ENCODE peak calls at places on chromosomes 16 and 17, in eight cellular contexts. R is stimulated activated CD4-positive, alpha-beta T cell treated with anti-CD3 and anti-CD28 coated beads, Interleukin-12 subunit alpha, Interleukin-12 subunit beta, amount 100 ng/mL, for 24 hours; J is CD8-positive, alpha-beta T cell; H is stimulated activated CD8-positive, alpha-beta memory T cell treated with anti-CD3 and anti-CD28 coated beads, Interleukin-4, amount 100 ng/mL, for 1 hour; U is cardiac fibroblast; Y is HT1080; N is psoas muscle; W is thoracic aorta. A is an unnamed sample.

GRCh38 chr17:28335959-28336871 is 654 bp downstream of the TNFAIP1 start:
- DNase-seq in N (peak), J (no peak), Y (peak), R (no peak), W (no peak), H (no peak), U (peak), A (peak)

GRCh38 chr17:82614095-82614631 is 34.1 kb downstream of the WDR45B start:
- DNase-seq in N (no peak), H (no peak), J (no peak), W (no peak), Y (no peak), U (no peak), R (no peak), A (no peak)

GRCh38 chr16:31072540-31073072 is 1.4 kb downstream of the ZNF668 start:
- DNase-seq in N (no peak), J (no peak), R (no peak), H (no peak), W (no peak), U (peak), Y (peak), A (peak)

GRCh38 chr16:9039208-9039607 is 52.2 kb upstream of the HAPSTR1 start:
- DNase-seq in H (no peak), Y (no peak), J (no peak), N (no peak), U (peak), W (no peak), R (no peak), A (peak)

GRCh38 chr16:22614271-22614947 is 103.7 kb downstream of the NPIPB5 start:
- DNase-seq in Y (peak), H (no peak), R (no peak), N (no peak), W (no peak), J (no peak), U (peak), A (peak)

GRCh38 chr16:30368792-30369090 is 1.6 kb downstream of the TBC1D10B start:
- DNase-seq in W (no peak), N (no peak), Y (no peak), U (no peak), H (no peak), J (no peak), R (no peak), A (no peak)

GRCh38 chr16:84520778-84521770 is 16.6 kb upstream of the MEAK7 start:
- DNase-seq in R (no peak), H (no peak), J (no peak), N (no peak), W (no peak), Y (no peak), U (no peak), A (no peak)

GRCh38 chr16:58647107-58647506 is 17.5 kb upstream of the CNOT1 start:
- DNase-seq in H (no peak), W (no peak), N (no peak), U (no peak), R (no peak), Y (no peak), J (no peak), A (no peak)

GRCh38 chr17:82216301-82217119 is 3.9 kb upstream of the CCDC57 start:
- DNase-seq in N (peak), J (no peak), R (no peak), U (peak), W (no peak), Y (peak), H (no peak), A (peak)

GRCh38 chr17:78133971-78134898 is 3.7 kb downstream of the TMC8 start:
- DNase-seq in Y (no peak), U (peak), J (peak), H (peak), R (no peak), N (no peak), W (no peak), A (peak)

GRCh38 chr17:44921122-44921882 is 6.0 kb upstream of the GFAP start:
- DNase-seq in J (no peak), H (no peak), U (no peak), R (no peak), W (no peak), Y (no peak), N (no peak), A (no peak)

GRCh38 chr17:44346064-44346844 is 1.2 kb downstream of the GRN start:
- DNase-seq in J (no peak), Y (no peak), N (no peak), U (no peak), H (no peak), R (no peak), W (no peak), A (no peak)

A was measured in ELR.